ENCODE peak calls at places on chromosomes 6 and 20, in four cellular contexts. W is cardiac muscle cell, X is prostate gland, A is hepatocyte. S is an unnamed sample. For H3K9me3 and H3K27me3, the result is how much of the 10 kb centered on the place peaks cover.

GRCh38 chr6:109854541-109855308 is 123.4 kb upstream of the GPR6 start:
- DNase-seq in W (no peak), X (no peak), A (no peak), S (no peak)

GRCh38 chr6:106746660-106747059 is 117.3 kb downstream of the QRSL1 start:
- DNase-seq in W (peak), X (no peak), A (peak), S (no peak)

GRCh38 chr6:6820688-6821238 is 232.2 kb downstream of the LY86 start:
- DNase-seq in W (no peak), X (peak), A (peak), S (no peak)

GRCh38 chr6:51855310-51856082 is 231.9 kb downstream of the PKHD1 start:
- DNase-seq in W (peak), X (peak), A (peak), S (no peak)

GRCh38 chr20:50699688-50700087 is 8.3 kb upstream of the RIPOR3 start:
- DNase-seq in W (no peak), X (no peak), A (no peak), S (no peak)

GRCh38 chr6:29647927-29648642 is 8.8 kb upstream of the MOG start:
- DNase-seq in W (peak), X (no peak), A (peak), S (no peak)

GRCh38 chr6:167733740-167734661 is 92.7 kb upstream of the AFDN start:
- DNase-seq in W (peak), X (peak), A (peak), S (no peak)

GRCh38 chr6:37033255-37033654 is 27.8 kb downstream of the FGD2 start:
- DNase-seq in W (no peak), X (no peak), A (no peak), S (no peak)

GRCh38 chr6:39367661-39368060 is 45.2 kb upstream of the KCNK16 start:
- DNase-seq in W (no peak), X (no peak), A (no peak), S (no peak)

GRCh38 chr6:160273196-160273595 is 14.6 kb upstream of the SLC22A2 start:
- DNase-seq in W (no peak), X (no peak), A (no peak), S (no peak)

GRCh38 chr6:41037107-41037900 is 1.7 kb downstream of the UNC5CL start:
- DNase-seq in W (peak), X (no peak), A (no peak), S (no peak)

GRCh38 chr20:49408705-49409104 is 73.8 kb downstream of the KCNB1 start:
- DNase-seq in W (no peak), X (no peak), A (no peak), S (no peak)

GRCh38 chr6:21870071-21870729 is 276.6 kb downstream of the SOX4 start:
- DNase-seq in W (no peak), X (no peak), A (no peak), S (no peak)

GRCh38 chr6:21869085-21869771 is 275.7 kb downstream of the SOX4 start:
- DNase-seq in W (no peak), X (no peak), A (no peak), S (no peak)

GRCh38 chr6:21873562-21873961 is 280.0 kb downstream of the SOX4 start:
- DNase-seq in W (peak), X (no peak), A (no peak), S (peak)

GRCh38 chr6:21871831-21872230 is 278.3 kb downstream of the SOX4 start:
- DNase-seq in W (no peak), X (no peak), A (no peak), S (no peak)

GRCh38 chr6:21874372-21874771 is 280.8 kb downstream of the SOX4 start:
- DNase-seq in W (no peak), X (no peak), A (no peak), S (no peak)
- H3K9me3 ChIP-seq in W (under half), X (under half), A (under half), S (under half)

DNA sequence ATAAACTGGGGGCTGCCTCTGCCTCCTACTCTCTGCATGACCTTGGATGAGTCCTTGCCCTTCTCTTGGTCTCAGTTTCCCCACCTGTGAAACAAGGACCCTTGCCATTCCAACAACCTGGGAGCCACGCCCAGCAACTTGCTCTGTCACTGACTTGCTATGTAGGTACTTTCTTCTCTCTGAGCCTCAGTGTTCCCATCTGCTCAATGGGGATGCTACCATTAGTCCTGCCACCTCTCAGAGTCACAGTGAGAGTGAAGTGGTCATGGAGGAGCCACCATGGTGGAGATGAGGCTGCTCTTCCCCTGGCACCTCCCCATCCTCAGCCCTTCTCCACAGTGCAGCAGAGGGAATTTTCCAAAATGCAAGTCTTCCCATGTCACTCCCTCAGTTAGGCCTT is 70.6 kb downstream of the CDH22 start:
- DNase-seq in W (no peak), X (no peak), A (no peak), S (no peak)
- H3K27me3 ChIP-seq in W (under half), X (under half), A (under half), S (under half)

GRCh38 chr20:55079917-55080316 is 604.5 kb downstream of the DOK5 start:
- DNase-seq in W (no peak), X (no peak), A (no peak), S (no peak)
- H3K9me3 ChIP-seq in W (under half), X (under half), A (under half), S (under half)

DNA sequence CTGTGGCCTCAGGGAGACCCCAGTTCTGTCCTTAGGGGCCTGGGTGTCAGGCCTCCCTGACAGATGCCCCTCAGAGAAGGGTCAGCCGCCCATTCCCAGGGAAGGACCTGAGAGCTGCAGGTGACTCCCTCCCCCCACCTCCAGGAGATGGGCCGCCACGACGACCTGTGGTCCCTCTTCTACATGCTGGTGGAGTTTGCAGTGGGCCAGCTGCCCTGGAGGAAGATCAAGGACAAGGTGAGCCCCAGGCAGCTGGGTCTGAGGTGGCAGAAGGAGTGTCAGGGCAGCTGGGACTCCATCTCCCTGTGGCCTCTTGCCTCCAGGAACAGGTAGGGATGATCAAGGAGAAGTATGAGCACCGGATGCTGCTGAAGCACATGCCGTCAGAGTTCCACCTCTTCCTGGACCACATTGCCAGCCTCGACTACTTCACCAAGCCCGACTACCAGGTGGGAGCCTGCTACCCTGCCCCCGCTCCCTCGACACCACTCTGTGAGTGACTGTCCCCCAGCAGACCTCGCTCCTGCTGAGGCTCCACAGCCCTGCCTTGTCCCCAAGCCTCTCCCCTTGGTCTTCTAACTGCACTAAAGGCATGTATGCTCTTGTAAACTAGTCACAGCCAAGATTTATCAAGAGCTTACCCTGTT is 12.2 kb downstream of the TTBK1 start:
- DNase-seq in W (no peak), X (no peak), A (no peak), S (no peak)
- H3K27me3 ChIP-seq in W (under half), X (under half), A (under half), S (under half)

GRCh38 chr6:170188571-170189001 is 102.3 kb downstream of the DLL1 start:
- DNase-seq in W (no peak), X (peak), A (no peak), S (no peak)
- H3K9me3 ChIP-seq in W (under half), X (under half), A (under half), S (under half)

DNA sequence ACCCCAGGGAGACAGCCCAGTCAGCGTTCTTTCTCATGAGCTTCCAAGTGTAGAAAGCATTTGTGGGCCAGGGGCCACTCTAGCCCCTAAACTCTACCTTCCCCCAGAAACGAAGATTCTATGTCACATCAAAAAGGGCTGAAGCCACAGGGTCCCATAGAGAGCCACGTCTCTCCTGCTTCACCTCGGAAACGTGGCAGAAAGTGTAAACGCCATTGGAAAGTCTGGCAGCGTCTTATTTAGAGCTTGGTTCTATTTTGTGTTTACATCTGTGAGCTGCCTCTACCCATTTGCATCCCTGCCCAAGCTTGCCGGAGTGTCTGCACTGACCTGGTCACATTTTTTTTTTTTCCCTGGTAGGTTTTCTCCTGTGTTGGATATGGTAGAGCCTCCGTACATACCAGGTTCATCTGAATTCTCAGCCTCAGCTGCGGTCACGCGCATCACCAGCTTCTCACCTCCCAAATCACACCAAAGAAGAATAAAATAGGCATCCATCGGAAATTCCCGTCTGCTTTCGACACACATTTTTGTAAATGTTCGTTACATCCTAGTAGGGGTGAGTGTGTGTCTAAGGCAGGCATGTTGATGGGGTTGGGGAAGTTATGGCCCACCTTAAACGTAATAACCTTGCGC is 62.6 kb downstream of the NPEPL1 start:
- DNase-seq in W (no peak), X (no peak), A (no peak), S (no peak)
- H3K27me3 ChIP-seq in W (under half), X (under half), A (under half), S (under half)

GRCh38 chr20:18989736-18990474 is 176.3 kb downstream of the SCP2D1 start:
- DNase-seq in W (no peak), X (no peak), A (no peak), S (no peak)
- H3K9me3 ChIP-seq in W (under half), X (under half), A (under half), S (under half)

DNA sequence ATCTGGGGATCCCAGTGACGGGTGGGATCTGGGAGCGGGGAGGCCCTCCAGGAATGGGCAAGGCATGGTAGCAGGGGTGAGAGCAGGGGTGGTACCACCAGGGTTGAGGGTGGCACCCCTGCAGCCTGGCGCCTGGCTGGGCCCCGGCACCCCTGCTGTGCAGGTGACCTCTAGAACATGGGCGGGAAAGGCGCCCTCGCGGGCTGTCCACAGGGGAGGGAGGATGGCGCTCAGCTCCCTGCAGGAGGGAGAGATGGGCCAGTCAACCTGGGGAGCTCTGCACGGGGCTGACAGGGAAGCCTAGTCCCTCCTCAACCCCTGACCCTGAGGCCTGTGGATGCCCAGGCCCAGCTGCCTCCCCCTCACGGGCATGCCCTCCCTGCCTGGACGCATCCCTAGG is 61.6 kb upstream of the SLCO4A1 start:
- DNase-seq in W (no peak), X (no peak), A (no peak), S (no peak)
- H3K27me3 ChIP-seq in W (under half), X (under half), A (under half), S (half or more)

DNA sequence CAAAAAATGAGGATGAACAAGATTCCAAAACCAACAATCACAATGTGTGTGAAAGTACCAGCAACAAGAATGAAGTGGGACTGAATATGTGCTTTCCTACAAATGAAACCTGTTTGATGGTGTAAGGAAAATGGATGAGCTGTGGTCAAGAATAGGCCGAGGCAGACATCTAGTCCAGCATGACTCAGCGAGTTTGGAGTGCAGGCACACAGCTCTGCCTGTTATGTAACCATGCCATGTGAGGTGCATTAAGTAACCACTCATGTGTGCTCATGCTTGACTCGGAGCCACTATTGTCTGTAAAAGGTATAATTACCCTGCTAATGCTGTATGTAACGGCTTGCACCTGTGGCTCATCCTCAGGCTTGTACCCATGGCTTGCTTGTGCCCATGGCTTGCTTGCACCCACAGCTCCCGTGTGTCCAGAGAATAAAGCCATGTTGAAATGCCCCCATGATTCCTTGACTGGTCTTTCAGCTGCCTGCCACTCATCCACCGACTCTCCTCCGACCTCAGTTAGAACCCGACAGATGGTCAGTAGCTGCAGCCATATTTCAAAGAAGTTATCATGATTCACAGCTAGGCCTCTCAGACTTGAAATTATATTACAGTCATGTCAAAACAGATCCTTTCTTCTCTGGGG is 98.7 kb downstream of the BACH2 start:
- DNase-seq in W (peak), X (no peak), A (peak), S (no peak)
- H3K9me3 ChIP-seq in W (under half), X (under half), A (under half), S (under half)

S was measured in heart right ventricle.